ENCODE peak calls at places on chromosomes 2 and 18, in eight cellular contexts. H is HepG2, B is A549, K is fibroblast of lung, C is body of pancreas, T is left ventricle myocardium inferior, Q is GM12878, V is dorsolateral prefrontal cortex. E is an unnamed sample.

GRCh38 chr2:50535256-50535655 is 496.7 kb downstream of the NRXN1 start:
- DNase-seq in H (no peak), B (no peak), K (no peak), C (no peak), T (no peak), Q (no peak), V (no peak), E (no peak)

GRCh38 chr2:107584577-107584976 is 242.1 kb upstream of the RGPD4 start:
- DNase-seq in H (no peak), B (no peak), K (peak), C (no peak), T (no peak), Q (no peak), V (no peak), E (no peak)

GRCh38 chr18:57581301-57581934 is 5.1 kb downstream of the FECH start:
- DNase-seq in H (no peak), B (no peak), K (no peak), C (no peak), T (no peak), Q (peak), V (no peak), E (peak)

GRCh38 chr2:66899109-66899508 is 464.2 kb downstream of the MEIS1 start:
- DNase-seq in H (no peak), B (no peak), K (peak), C (no peak), T (no peak), Q (no peak), V (no peak), E (no peak)

GRCh38 chr2:39772086-39772811 is 6.8 kb downstream of the THUMPD2 start:
- DNase-seq in H (no peak), B (no peak), K (peak), C (no peak), T (no peak), Q (no peak), V (no peak), E (no peak)

GRCh38 chr2:47984041-47984440 is 77.7 kb upstream of the FBXO11 start:
- DNase-seq in H (no peak), B (no peak), K (peak), C (no peak), T (no peak), Q (no peak), V (no peak), E (no peak)

GRCh38 chr2:12970861-12971260 is 254.1 kb downstream of the TRIB2 start:
- DNase-seq in H (no peak), B (no peak), K (peak), C (no peak), T (no peak), Q (no peak), V (no peak), E (no peak)

GRCh38 chr18:56715121-56715520 is 64.0 kb downstream of the WDR7 start:
- DNase-seq in H (no peak), B (no peak), K (peak), C (no peak), T (no peak), Q (no peak), V (no peak), E (no peak)

GRCh38 chr2:130387804-130388203 is 31.9 kb downstream of the PTPN18 start:
- DNase-seq in H (no peak), B (no peak), K (no peak), C (no peak), T (no peak), Q (no peak), V (no peak), E (no peak)

GRCh38 chr2:168196764-168197180 is 50.6 kb downstream of the STK39 start:
- DNase-seq in H (peak), B (no peak), K (no peak), C (peak), T (no peak), Q (no peak), V (no peak), E (no peak)
- H3K27ac ChIP-seq in H (peak), B (no peak), K (no peak), C (peak), T (no peak), Q (no peak), V (no peak), E (no peak)

DNA sequence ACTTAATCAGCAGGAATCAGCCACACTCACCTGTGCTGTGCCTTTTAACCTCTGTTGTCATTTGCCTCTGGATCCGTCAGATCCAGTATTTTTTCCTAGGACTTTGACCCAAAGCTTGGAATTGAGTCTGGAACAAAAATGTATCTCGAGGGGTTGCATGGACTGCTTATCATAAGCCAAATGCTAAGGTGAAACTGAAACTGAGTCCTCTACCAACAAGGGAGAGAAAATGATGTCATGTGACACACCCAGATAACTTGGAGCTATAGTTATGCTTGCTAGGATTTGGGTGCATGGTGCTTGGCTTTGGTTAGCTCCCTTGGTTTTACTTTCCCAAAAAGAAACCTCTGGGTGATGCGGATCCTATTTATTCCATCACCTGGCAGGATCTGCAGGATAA is 2158.6 kb upstream of the PIK3C3 start:
- DNase-seq in H (peak), B (no peak), K (no peak), C (no peak), T (no peak), Q (no peak), V (no peak), E (no peak)
- H3K4me3 ChIP-seq in H (no peak), B (no peak), K (no peak), C (no peak), T (no peak), Q (no peak), V (no peak), E (no peak)

GRCh38 chr18:67845035-67845434 is 328.5 kb upstream of the DSEL start:
- DNase-seq in H (no peak), B (no peak), K (no peak), C (no peak), T (no peak), Q (no peak), V (no peak), E (no peak)
- TF ChIP-seq CTCF in H (no peak), B (no peak), K (no peak), C (no peak), T (no peak), Q (no peak), V (no peak), E (no peak)

GRCh38 chr18:63192885-63193349 is 126.7 kb downstream of the BCL2 start:
- DNase-seq in H (no peak), B (no peak), K (no peak), C (no peak), T (no peak), Q (peak), V (no peak), E (no peak)

GRCh38 chr18:63195410-63196159 is 124.0 kb downstream of the BCL2 start:
- DNase-seq in H (no peak), B (no peak), K (no peak), C (no peak), T (no peak), Q (no peak), V (no peak), E (no peak)

GRCh38 chr18:63191413-63191812 is 128.2 kb downstream of the BCL2 start:
- DNase-seq in H (no peak), B (no peak), K (no peak), C (no peak), T (no peak), Q (no peak), V (no peak), E (no peak)

GRCh38 chr18:63189817-63190216 is 129.8 kb downstream of the BCL2 start:
- DNase-seq in H (no peak), B (no peak), K (no peak), C (no peak), T (no peak), Q (no peak), V (no peak), E (no peak)

DNA sequence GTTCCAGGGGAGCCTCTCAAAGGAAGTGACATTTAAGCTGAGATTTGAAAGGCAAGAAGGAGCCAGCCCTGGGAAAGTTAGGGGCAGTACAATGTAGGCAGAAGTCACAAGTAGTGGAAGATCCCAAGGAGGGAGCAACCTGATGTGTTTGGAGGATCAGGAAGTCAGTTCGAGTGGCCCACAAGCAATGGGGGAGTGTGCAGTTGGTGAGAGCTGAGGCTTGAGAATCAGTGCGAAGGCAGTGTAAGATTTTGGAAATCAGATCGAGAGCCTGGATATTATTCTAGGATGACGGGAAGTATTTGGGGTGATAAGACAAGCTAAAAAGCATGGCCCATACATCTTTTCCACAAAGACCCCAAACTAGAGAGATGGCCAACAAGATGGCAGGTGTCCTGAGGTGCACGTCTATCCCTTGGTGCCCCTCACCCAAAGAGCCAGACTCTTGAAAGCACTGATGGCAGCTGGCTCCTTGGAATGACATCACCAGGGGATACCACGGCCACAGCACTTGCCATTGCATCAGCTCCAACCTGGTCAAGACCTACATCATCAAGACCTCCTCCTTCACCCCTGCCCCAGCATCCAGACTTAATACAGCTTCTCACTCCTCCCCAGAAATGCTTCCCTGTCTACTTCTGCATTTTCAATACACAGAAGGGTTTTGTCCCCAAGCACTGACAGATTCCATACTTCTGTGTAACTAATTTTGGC is 127.2 kb downstream of the BCL2 start:
- DNase-seq in H (no peak), B (no peak), K (no peak), C (no peak), T (no peak), Q (no peak), V (no peak), E (no peak)
- H3K27ac ChIP-seq in H (no peak), B (no peak), K (no peak), C (no peak), T (peak), Q (peak), V (no peak), E (no peak)

DNA sequence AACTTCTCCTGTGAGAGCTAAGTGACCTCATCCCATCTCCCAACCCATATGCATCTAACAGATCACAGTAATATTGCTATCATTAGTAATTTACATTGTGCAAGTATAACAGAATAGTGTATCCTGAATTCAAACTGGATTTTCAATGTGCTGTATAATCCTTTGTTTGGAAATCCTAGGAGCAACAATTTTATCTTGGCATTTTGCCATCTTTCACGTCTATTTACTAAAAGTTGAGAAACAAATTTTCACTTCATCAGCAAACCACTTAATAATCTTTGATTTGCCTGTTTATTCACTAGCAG is 3.8 kb downstream of the HNRNPLL start:
- DNase-seq in H (peak), B (no peak), K (peak), C (no peak), T (no peak), Q (no peak), V (no peak), E (no peak)
- H3K4me3 ChIP-seq in H (peak), B (no peak), K (no peak), C (no peak), T (peak), Q (no peak), V (no peak), E (no peak)

DNA sequence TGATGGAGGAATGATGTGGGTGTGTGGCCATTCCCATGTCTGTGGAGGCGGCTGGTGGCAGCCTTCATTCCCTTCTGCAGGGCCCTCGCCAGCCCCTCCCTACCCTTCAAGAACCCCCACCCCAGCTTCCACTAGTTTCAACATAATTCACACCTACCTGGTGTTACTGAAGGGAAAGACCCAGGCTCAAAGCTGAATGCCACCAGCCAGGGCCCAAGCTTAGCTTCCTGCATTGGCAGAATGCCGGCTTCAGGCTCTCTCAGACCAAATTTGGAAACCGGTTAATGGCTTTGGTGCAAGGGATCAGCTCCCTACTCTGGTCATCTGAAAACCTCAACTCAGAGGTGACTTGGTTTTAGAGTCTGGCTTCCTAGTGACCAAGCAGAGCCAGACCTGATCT is 16.9 kb downstream of the GAREM2 start:
- DNase-seq in H (no peak), B (no peak), K (no peak), C (no peak), T (no peak), Q (no peak), V (no peak), E (no peak)
- TF ChIP-seq CTCF in H (no peak), B (no peak), K (no peak), C (no peak), T (no peak), Q (no peak), V (no peak), E (no peak)

DNA sequence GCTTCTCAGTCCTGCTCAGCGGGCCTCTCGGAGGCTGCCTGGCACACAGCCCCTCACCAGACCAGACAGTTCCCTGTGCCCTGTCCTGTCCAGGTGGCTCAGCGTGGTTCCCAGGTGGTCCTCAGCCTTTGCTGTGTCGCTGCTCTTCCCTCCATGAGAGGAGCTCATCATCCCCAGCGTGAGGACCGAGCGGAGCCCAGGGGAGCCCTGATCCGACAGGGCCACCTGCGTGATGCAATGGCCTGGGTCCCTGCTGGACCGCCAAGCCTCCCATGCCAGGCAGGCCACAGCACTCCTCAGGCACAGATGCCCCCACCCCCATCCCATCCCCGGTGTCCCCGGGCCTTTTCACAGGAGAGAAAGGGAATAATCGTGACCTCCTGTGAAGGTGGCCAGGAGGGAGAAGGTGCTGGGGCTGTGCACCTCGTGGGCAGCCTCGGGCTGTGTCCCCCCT is 4.3 kb downstream of the GPC1 start:
- DNase-seq in H (no peak), B (no peak), K (no peak), C (no peak), T (peak), Q (no peak), V (peak), E (no peak)
- H3K27ac ChIP-seq in H (no peak), B (no peak), K (no peak), C (no peak), T (peak), Q (no peak), V (no peak), E (no peak)

GRCh38 chr2:222307138-222307756 is 8.4 kb upstream of the PAX3 start:
- DNase-seq in H (no peak), B (no peak), K (no peak), C (no peak), T (no peak), Q (no peak), V (no peak), E (no peak)

GRCh38 chr2:222307978-222308479 is 9.2 kb upstream of the PAX3 start:
- DNase-seq in H (no peak), B (no peak), K (no peak), C (no peak), T (no peak), Q (no peak), V (no peak), E (peak)

GRCh38 chr2:222305510-222306392 is 7.0 kb upstream of the PAX3 start:
- DNase-seq in H (no peak), B (no peak), K (peak), C (no peak), T (no peak), Q (no peak), V (no peak), E (no peak)

GRCh38 chr2:222304737-222305509 is 6.1 kb upstream of the PAX3 start:
- DNase-seq in H (no peak), B (no peak), K (no peak), C (no peak), T (no peak), Q (no peak), V (no peak), E (no peak)

DNA sequence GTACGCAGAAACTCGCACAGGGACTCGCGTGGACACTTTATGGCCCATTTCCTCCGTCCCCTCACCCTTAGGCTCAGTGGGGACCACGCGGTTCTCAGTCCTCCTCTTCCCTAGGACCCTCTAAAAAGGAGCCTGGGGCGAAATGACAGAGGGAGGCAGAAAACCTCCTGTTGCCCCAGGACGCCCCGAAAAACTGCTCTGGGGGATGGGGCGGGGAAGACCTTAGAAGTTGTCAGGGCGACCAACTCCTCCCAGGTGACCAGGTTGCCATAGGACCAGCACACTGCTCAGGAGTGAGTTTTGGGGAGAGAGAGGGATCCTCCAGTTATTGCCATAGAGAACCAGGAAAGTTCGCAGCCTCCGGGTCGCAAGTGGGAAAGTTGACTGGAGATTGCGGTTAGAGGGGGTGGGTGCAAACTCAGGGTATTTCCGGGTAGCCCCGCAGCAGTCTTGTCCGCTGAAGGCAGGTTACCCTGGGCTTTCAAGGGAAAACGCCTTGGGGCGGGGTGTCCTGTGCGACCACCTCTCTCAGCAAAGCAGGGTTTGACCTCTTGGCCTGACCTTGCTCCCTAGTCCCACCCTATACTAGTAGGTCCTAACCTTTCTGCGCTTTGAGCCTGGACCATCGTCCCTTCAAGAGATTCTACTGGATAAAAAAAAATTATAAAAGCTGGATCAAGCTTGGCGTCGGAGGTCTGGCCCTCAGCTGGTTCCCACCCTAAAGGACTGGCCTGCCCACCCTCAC is 7.8 kb upstream of the PAX3 start:
- DNase-seq in H (no peak), B (no peak), K (no peak), C (no peak), T (no peak), Q (no peak), V (no peak), E (peak)
- H3K4me3 ChIP-seq in H (no peak), B (peak), K (peak), C (peak), T (peak), Q (peak), V (peak), E (peak)

GRCh38 chr18:32032609-32033008 is 14.0 kb downstream of the RNF125 start:
- DNase-seq in H (no peak), B (no peak), K (no peak), C (no peak), T (no peak), Q (no peak), V (no peak), E (no peak)

GRCh38 chr18:32042337-32042736 is 23.7 kb downstream of the RNF125 start:
- DNase-seq in H (no peak), B (no peak), K (no peak), C (no peak), T (no peak), Q (no peak), V (no peak), E (no peak)

GRCh38 chr18:32040936-32041335 is 22.3 kb downstream of the RNF125 start:
- DNase-seq in H (no peak), B (no peak), K (no peak), C (no peak), T (no peak), Q (no peak), V (no peak), E (no peak)

GRCh38 chr18:32037616-32038015 is 19.0 kb downstream of the RNF125 start:
- DNase-seq in H (no peak), B (no peak), K (no peak), C (no peak), T (no peak), Q (no peak), V (no peak), E (no peak)

DNA sequence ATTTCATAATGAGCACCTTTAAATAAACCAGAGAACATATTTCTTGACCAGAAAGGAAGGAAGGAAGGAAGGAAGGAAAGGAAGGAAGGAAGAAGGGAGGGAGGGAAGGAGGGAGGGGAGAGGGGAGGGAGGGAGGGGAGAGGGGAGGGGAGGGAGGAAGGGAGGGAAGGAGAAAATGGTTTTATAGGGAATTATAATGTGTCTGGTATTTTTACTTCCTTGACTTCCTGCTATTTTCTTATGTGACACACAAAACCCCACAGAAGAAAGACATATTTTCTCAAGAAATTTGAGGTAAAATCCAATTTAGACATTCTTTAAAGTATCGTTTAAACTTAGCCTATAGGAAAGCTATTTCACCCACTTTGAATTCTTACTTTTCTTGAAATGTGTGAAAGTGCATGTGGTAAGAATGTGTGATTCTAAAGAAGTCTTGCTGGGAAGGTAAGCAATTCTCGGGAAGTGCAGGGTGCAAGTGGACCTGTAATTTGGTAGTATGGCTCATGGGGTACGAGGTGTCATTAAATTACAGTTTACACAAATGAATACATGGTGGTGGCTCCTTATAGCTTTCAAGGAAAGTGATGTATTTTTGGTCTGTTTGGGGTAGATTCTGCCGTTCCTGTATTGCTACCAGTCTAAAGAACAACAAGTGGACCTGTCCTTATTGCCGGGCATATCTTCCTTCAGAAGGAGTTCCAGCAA is 18.0 kb downstream of the RNF125 start:
- DNase-seq in H (no peak), B (no peak), K (no peak), C (no peak), T (no peak), Q (no peak), V (no peak), E (no peak)
- TF ChIP-seq CTCF in H (no peak), B (no peak), K (no peak), C (no peak), T (no peak), Q (no peak), V (no peak), E (no peak)